ENCODE peak calls at places on chromosomes 11 and 22, in six cellular contexts. Q is LoVo, J is mesothelial cell of epicardium, Y is NCI-H1105 treated with DMSO at 0.1 percent for 48 hours, E is T-helper 2 cell, Z is fibroblast of lung. V is an unnamed sample.

GRCh38 chr22:29388759-29389090 is 355 bp upstream of the AP1B1 start:
- DNase-seq in Q (no peak), J (no peak), Y (peak), E (no peak), Z (no peak), V (no peak)

GRCh38 chr11:117319214-117319840 is 3.3 kb upstream of the BACE1 start:
- DNase-seq in Q (no peak), J (no peak), Y (no peak), E (no peak), Z (peak), V (no peak)

GRCh38 chr22:43830931-43831560 is 18.9 kb upstream of the EFCAB6 start:
- DNase-seq in Q (no peak), J (no peak), Y (no peak), E (no peak), Z (no peak), V (no peak)

GRCh38 chr22:19762315-19763140 is 1.9 kb downstream of the TBX1 start:
- DNase-seq in Q (no peak), J (no peak), Y (no peak), E (no peak), Z (no peak), V (no peak)

GRCh38 chr22:44413211-44413610 is 84.8 kb downstream of the RTL6 start:
- DNase-seq in Q (no peak), J (no peak), Y (no peak), E (no peak), Z (no peak), V (no peak)

GRCh38 chr11:124536520-124536919 is 6.9 kb downstream of the OR8B12 start:
- DNase-seq in Q (no peak), J (no peak), Y (no peak), E (no peak), Z (peak), V (no peak)

GRCh38 chr22:26597026-26597425 is 7.1 kb upstream of the TPST2 start:
- DNase-seq in Q (no peak), J (no peak), Y (no peak), E (peak), Z (no peak), V (no peak)

GRCh38 chr11:116166788-116167465 is 605.9 kb downstream of the BUD13 start:
- DNase-seq in Q (no peak), J (no peak), Y (no peak), E (no peak), Z (peak), V (no peak)

GRCh38 chr11:26187639-26188038 is 144.3 kb upstream of the ANO3 start:
- DNase-seq in Q (no peak), J (no peak), Y (no peak), E (no peak), Z (peak), V (no peak)

GRCh38 chr11:69650081-69650831 is 9.3 kb downstream of the CCND1 start:
- DNase-seq in Q (no peak), J (no peak), Y (no peak), E (no peak), Z (no peak), V (no peak)

GRCh38 chr11:70573701-70574151 is 175.4 kb downstream of the CTTN start:
- DNase-seq in Q (no peak), J (no peak), Y (no peak), E (no peak), Z (no peak), V (no peak)

GRCh38 chr11:130881475-130882137 is 34.7 kb downstream of the SNX19 start:
- DNase-seq in Q (no peak), J (no peak), Y (no peak), E (no peak), Z (no peak), V (no peak)

GRCh38 chr11:115207916-115208315 is 296.3 kb downstream of the CADM1 start:
- DNase-seq in Q (no peak), J (no peak), Y (no peak), E (no peak), Z (no peak), V (no peak)

GRCh38 chr11:131888230-131888826 is 517.9 kb downstream of the NTM start:
- DNase-seq in Q (no peak), J (no peak), Y (no peak), E (no peak), Z (peak), V (no peak)

GRCh38 chr22:35961480-35961902 is 67.1 kb downstream of the RBFOX2 start:
- DNase-seq in Q (no peak), J (no peak), Y (peak), E (no peak), Z (peak), V (no peak)

GRCh38 chr11:35964846-35965245 is 21.0 kb downstream of the LDLRAD3 start:
- DNase-seq in Q (no peak), J (no peak), Y (no peak), E (no peak), Z (no peak), V (no peak)

GRCh38 chr11:10580625-10581024 is 12.2 kb upstream of the LYVE1 start:
- DNase-seq in Q (no peak), J (no peak), Y (no peak), E (no peak), Z (no peak), V (no peak)

GRCh38 chr22:46180370-46181137 is 30.2 kb downstream of the PPARA start:
- DNase-seq in Q (no peak), J (no peak), Y (no peak), E (no peak), Z (no peak), V (no peak)

GRCh38 chr11:125381499-125381898 is 114.6 kb downstream of the FEZ1 start:
- DNase-seq in Q (no peak), J (no peak), Y (no peak), E (no peak), Z (no peak), V (no peak)

GRCh38 chr11:69280994-69281393 is 13.0 kb upstream of the MYEOV start:
- DNase-seq in Q (peak), J (no peak), Y (no peak), E (no peak), Z (peak), V (no peak)

GRCh38 chr11:12377106-12377823 is at the start of gene PARVA:
- DNase-seq in Q (peak), J (peak), Y (peak), E (no peak), Z (peak), V (no peak)

GRCh38 chr11:36367806-36368680 is 72.0 kb downstream of the PRR5L start:
- DNase-seq in Q (no peak), J (no peak), Y (no peak), E (no peak), Z (peak), V (no peak)

GRCh38 chr11:95341246-95341645 is 110.2 kb upstream of the SESN3 start:
- DNase-seq in Q (no peak), J (no peak), Y (no peak), E (no peak), Z (peak), V (no peak)

GRCh38 chr11:8813658-8814057 is 97.3 kb upstream of the AKIP1 start:
- DNase-seq in Q (peak), J (peak), Y (peak), E (no peak), Z (peak), V (no peak)

GRCh38 chr11:128498846-128499245 is 88.5 kb downstream of the ETS1 start:
- DNase-seq in Q (no peak), J (no peak), Y (no peak), E (no peak), Z (peak), V (no peak)

GRCh38 chr11:62565100-62565802 is 8.4 kb downstream of the EEF1G start:
- DNase-seq in Q (no peak), J (no peak), Y (no peak), E (no peak), Z (no peak), V (no peak)

GRCh38 chr22:17706451-17706900 is 67.8 kb downstream of the BID start:
- DNase-seq in Q (peak), J (no peak), Y (no peak), E (peak), Z (peak), V (no peak)

GRCh38 chr22:22103078-22103593 is 120.5 kb upstream of the TOP3B start:
- DNase-seq in Q (no peak), J (no peak), Y (no peak), E (no peak), Z (no peak), V (no peak)

GRCh38 chr22:44889233-44889878 is 120.4 kb downstream of the PHF21B start:
- DNase-seq in Q (no peak), J (no peak), Y (no peak), E (no peak), Z (no peak), V (no peak)

GRCh38 chr22:40714514-40714966 is 35.3 kb downstream of the MCHR1 start:
- DNase-seq in Q (no peak), J (no peak), Y (no peak), E (no peak), Z (peak), V (no peak)

GRCh38 chr11:61021661-61022212 is 50.3 kb downstream of the CD6 start:
- DNase-seq in Q (no peak), J (no peak), Y (no peak), E (peak), Z (no peak), V (peak)

GRCh38 chr22:49107561-49107960 is 720.1 kb downstream of the BRD1 start:
- DNase-seq in Q (no peak), J (no peak), Y (no peak), E (no peak), Z (no peak), V (no peak)

GRCh38 chr11:128903248-128904041 is 12.3 kb downstream of the KCNJ5 start:
- DNase-seq in Q (no peak), J (no peak), Y (no peak), E (no peak), Z (peak), V (no peak)

GRCh38 chr11:76641905-76642304 is 28.6 kb downstream of the LRRC32 start:
- DNase-seq in Q (no peak), J (no peak), Y (no peak), E (no peak), Z (no peak), V (no peak)

GRCh38 chr11:31240340-31240904 is 129.1 kb downstream of the DCDC1 start:
- DNase-seq in Q (no peak), J (no peak), Y (peak), E (no peak), Z (peak), V (no peak)

GRCh38 chr11:128692750-128693578 is 908 bp upstream of the FLI1 start:
- DNase-seq in Q (no peak), J (no peak), Y (peak), E (peak), Z (peak), V (peak)

GRCh38 chr11:129115652-129116585 is 76.2 kb downstream of the ARHGAP32 start:
- DNase-seq in Q (peak), J (no peak), Y (no peak), E (no peak), Z (peak), V (no peak)

GRCh38 chr11:115613004-115613403 is 108.8 kb upstream of the CADM1 start:
- DNase-seq in Q (no peak), J (no peak), Y (no peak), E (no peak), Z (no peak), V (no peak)

V was measured in stimulated activated naive CD4-positive, alpha-beta T cell.